ENCODE peak calls at places on chromosomes 16 and 17, in six cellular contexts. F, W, Z, Q, M and S are unnamed samples.
A peak's percentile ranks its signal among the peaks of the same experiment; 100 is the strongest.

GRCh38 chr17:76643553-76644148 is at the start of gene ST6GALNAC1:
- DNase-seq in F (no peak), W (no peak), Z (no peak), Q (no peak), M (no peak), S (peak; percentile 44)

GRCh38 chr16:6803171-6803570 is 529.5 kb upstream of the RBFOX1 start:
- DNase-seq in F (no peak), W (no peak), Z (no peak), Q (no peak), M (no peak), S (no peak)

GRCh38 chr16:12153662-12154061 is 177.1 kb downstream of the SNX29 start:
- DNase-seq in F (no peak), W (no peak), Z (no peak), Q (no peak), M (no peak), S (no peak)

GRCh38 chr16:20320592-20320991 is 6.7 kb downstream of the GP2 start:
- DNase-seq in F (no peak), W (no peak), Z (no peak), Q (no peak), M (no peak), S (no peak)

GRCh38 chr17:75983501-75984181 is 4.6 kb downstream of the TEN1 start:
- DNase-seq in F (no peak), W (no peak), Z (no peak), Q (no peak), M (no peak), S (no peak)

GRCh38 chr16:24976971-24977672 is 38.0 kb downstream of the ARHGAP17 start:
- DNase-seq in F (no peak), W (no peak), Z (no peak), Q (no peak), M (no peak), S (no peak)

GRCh38 chr16:55809851-55810250 is 23.0 kb downstream of the CES1 start:
- DNase-seq in F (no peak), W (no peak), Z (no peak), Q (no peak), M (no peak), S (no peak)

GRCh38 chr16:46607529-46607928 is 13.7 kb downstream of the SHCBP1 start:
- DNase-seq in F (no peak), W (no peak), Z (no peak), Q (no peak), M (no peak), S (no peak)

GRCh38 chr17:32546031-32546444 is 59.2 kb downstream of the CDK5R1 start:
- DNase-seq in F (peak; percentile 33), W (no peak), Z (no peak), Q (no peak), M (no peak), S (no peak)

GRCh38 chr17:28712705-28713415 is 1.2 kb upstream of the PROCA1 start:
- DNase-seq in F (no peak), W (no peak), Z (no peak), Q (no peak), M (no peak), S (no peak)

GRCh38 chr17:79028496-79029326 is 4.7 kb downstream of the C1QTNF1 start:
- DNase-seq in F (no peak), W (no peak), Z (no peak), Q (no peak), M (no peak), S (peak; percentile 22)

GRCh38 chr16:54812229-54812628 is 118.4 kb upstream of the IRX5 start:
- DNase-seq in F (no peak), W (no peak), Z (no peak), Q (no peak), M (no peak), S (no peak)

GRCh38 chr17:3827124-3827773 is 18.8 kb downstream of the NCBP3 start:
- DNase-seq in F (peak; percentile 4), W (no peak), Z (peak; percentile 27), Q (peak; percentile 60), M (peak; percentile 81), S (no peak)

GRCh38 chr17:44000141-44000860 is 4.1 kb upstream of the NAGS start:
- DNase-seq in F (no peak), W (no peak), Z (no peak), Q (no peak), M (no peak), S (no peak)

GRCh38 chr16:10862432-10862831 is 14.6 kb upstream of the CIITA start:
- DNase-seq in F (no peak), W (no peak), Z (no peak), Q (no peak), M (no peak), S (no peak)

GRCh38 chr17:77607606-77608005 is 350.9 kb upstream of the TNRC6C start:
- DNase-seq in F (no peak), W (no peak), Z (no peak), Q (no peak), M (no peak), S (no peak)

GRCh38 chr16:58670177-58670576 is 14.4 kb downstream of the SLC38A7 start:
- DNase-seq in F (no peak), W (no peak), Z (no peak), Q (no peak), M (no peak), S (no peak)

GRCh38 chr17:40735016-40735415 is 20.1 kb downstream of the KRT25 start:
- DNase-seq in F (no peak), W (no peak), Z (no peak), Q (no peak), M (no peak), S (no peak)

GRCh38 chr17:9225305-9226101 is 204.2 kb downstream of the NTN1 start:
- DNase-seq in F (no peak), W (no peak), Z (no peak), Q (no peak), M (no peak), S (peak; percentile 19)